ENCODE peak calls at places on chromosomes 6 and 20, in five cellular contexts. One of them, this sample, is unnamed. For H3K4me1, the result is how much of the 10 kb centered on the place peaks cover.

GRCh38 chr20:43957392-43957791 is 42.7 kb downstream of the TOX2 start:
- DNase-seq in upper lobe of right lung: no peak
- DNase-seq in GM23248: no peak
- DNase-seq in body of pancreas: no peak
- DNase-seq in A549: no peak
- DNase-seq in this sample: no peak

GRCh38 chr6:48036316-48036715 is 74.7 kb downstream of the PTCHD4 start:
- DNase-seq in GM23248: peak
- DNase-seq in A549: no peak
- DNase-seq in body of pancreas: no peak
- DNase-seq in upper lobe of right lung: no peak
- DNase-seq in this sample: no peak

GRCh38 chr6:113858605-113859348 is 1.6 kb downstream of the MARCKS start:
- DNase-seq in body of pancreas: peak
- DNase-seq in A549: peak
- DNase-seq in GM23248: peak
- DNase-seq in upper lobe of right lung: peak
- DNase-seq in this sample: peak

GRCh38 chr6:168709034-168709433 is 268.1 kb downstream of the SMOC2 start:
- DNase-seq in A549: no peak
- DNase-seq in upper lobe of right lung: no peak
- DNase-seq in GM23248: no peak
- DNase-seq in body of pancreas: no peak
- DNase-seq in this sample: no peak

GRCh38 chr20:63000036-63000435 is 6.7 kb downstream of the BHLHE23 start:
- DNase-seq in GM23248: no peak
- DNase-seq in A549: no peak
- DNase-seq in body of pancreas: no peak
- DNase-seq in upper lobe of right lung: no peak
- DNase-seq in this sample: peak

GRCh38 chr6:141326925-141327324 is 805.8 kb upstream of the GJE1 start:
- DNase-seq in A549: no peak
- DNase-seq in GM23248: no peak
- DNase-seq in body of pancreas: no peak
- DNase-seq in upper lobe of right lung: no peak
- DNase-seq in this sample: no peak

GRCh38 chr6:149648148-149649145 is at the start of gene KATNA1:
- DNase-seq in body of pancreas: peak
- DNase-seq in GM23248: peak
- DNase-seq in A549: peak
- DNase-seq in upper lobe of right lung: peak
- DNase-seq in this sample: peak

GRCh38 chr6:134739299-134740090 is 210.4 kb downstream of the ALDH8A1 start:
- DNase-seq in GM23248: no peak
- DNase-seq in body of pancreas: no peak
- DNase-seq in A549: no peak
- DNase-seq in upper lobe of right lung: no peak
- DNase-seq in this sample: no peak

GRCh38 chr6:113818528-113818927 is 38.6 kb upstream of the MARCKS start:
- DNase-seq in upper lobe of right lung: no peak
- DNase-seq in body of pancreas: no peak
- DNase-seq in GM23248: peak
- DNase-seq in A549: no peak
- DNase-seq in this sample: no peak

GRCh38 chr20:49578436-49578835 is 10.5 kb upstream of the PTGIS start:
- DNase-seq in GM23248: no peak
- DNase-seq in A549: no peak
- DNase-seq in upper lobe of right lung: peak
- DNase-seq in body of pancreas: no peak
- DNase-seq in this sample: peak

GRCh38 chr6:148818939-148819575 is 72.2 kb downstream of the UST start:
- DNase-seq in body of pancreas: no peak
- DNase-seq in upper lobe of right lung: no peak
- DNase-seq in GM23248: no peak
- DNase-seq in A549: no peak
- DNase-seq in this sample: no peak

GRCh38 chr20:38725959-38726848 is 1.9 kb downstream of the SLC32A1 start:
- DNase-seq in A549: peak
- DNase-seq in GM23248: no peak
- DNase-seq in upper lobe of right lung: no peak
- DNase-seq in body of pancreas: peak
- DNase-seq in this sample: peak

GRCh38 chr6:156061958-156062661 is 606.5 kb upstream of the NOX3 start:
- DNase-seq in body of pancreas: peak
- DNase-seq in upper lobe of right lung: no peak
- DNase-seq in GM23248: no peak
- DNase-seq in A549: no peak
- DNase-seq in this sample: no peak

GRCh38 chr6:120764312-120764711 is 570.0 kb downstream of the TBC1D32 start:
- DNase-seq in A549: no peak
- DNase-seq in upper lobe of right lung: no peak
- DNase-seq in body of pancreas: no peak
- DNase-seq in GM23248: no peak
- DNase-seq in this sample: no peak

GRCh38 chr6:168871535-168872106 is 382.0 kb downstream of the THBS2 start:
- DNase-seq in A549: no peak
- DNase-seq in GM23248: no peak
- DNase-seq in upper lobe of right lung: no peak
- DNase-seq in body of pancreas: peak
- DNase-seq in this sample: no peak

GRCh38 chr20:63695419-63696310 is 787 bp upstream of the TNFRSF6B start:
- DNase-seq in A549: no peak
- DNase-seq in GM23248: no peak
- DNase-seq in body of pancreas: no peak
- DNase-seq in upper lobe of right lung: peak
- DNase-seq in this sample: peak

GRCh38 chr6:156057869-156058268 is 602.2 kb upstream of the NOX3 start:
- DNase-seq in GM23248: no peak
- DNase-seq in body of pancreas: no peak
- DNase-seq in A549: no peak
- DNase-seq in upper lobe of right lung: no peak
- DNase-seq in this sample: no peak

GRCh38 chr20:63553933-63554290 is at the start of gene FNDC11:
- DNase-seq in body of pancreas: peak
- DNase-seq in A549: no peak
- DNase-seq in upper lobe of right lung: peak
- DNase-seq in GM23248: peak
- DNase-seq in this sample: peak

GRCh38 chr20:8183526-8183925 is 51.5 kb downstream of the PLCB1 start:
- DNase-seq in upper lobe of right lung: no peak
- DNase-seq in body of pancreas: no peak
- DNase-seq in GM23248: peak
- DNase-seq in A549: no peak
- DNase-seq in this sample: no peak

GRCh38 chr6:139713911-139714527 is 339.6 kb upstream of the CITED2 start:
- DNase-seq in GM23248: no peak
- DNase-seq in A549: no peak
- DNase-seq in upper lobe of right lung: no peak
- DNase-seq in body of pancreas: no peak
- DNase-seq in this sample: no peak

GRCh38 chr20:63941282-63942060 is 14.7 kb downstream of the UCKL1 start:
- DNase-seq in GM23248: peak
- DNase-seq in upper lobe of right lung: peak
- DNase-seq in body of pancreas: no peak
- DNase-seq in A549: no peak
- DNase-seq in this sample: peak

GRCh38 chr20:34402461-34402860 is 39.4 kb downstream of the ITCH start:
- DNase-seq in upper lobe of right lung: no peak
- DNase-seq in A549: no peak
- DNase-seq in body of pancreas: no peak
- DNase-seq in GM23248: no peak
- DNase-seq in this sample: no peak

GRCh38 chr6:136723780-136724179 is 68.5 kb downstream of the MAP3K5 start:
- DNase-seq in A549: no peak
- DNase-seq in body of pancreas: peak
- DNase-seq in GM23248: no peak
- DNase-seq in upper lobe of right lung: peak
- DNase-seq in this sample: no peak

GRCh38 chr20:14951707-14952106 is 614.3 kb upstream of the FLRT3 start:
- DNase-seq in body of pancreas: no peak
- DNase-seq in A549: no peak
- DNase-seq in GM23248: peak
- DNase-seq in upper lobe of right lung: no peak
- DNase-seq in this sample: no peak

GRCh38 chr20:40191573-40191972 is 497.5 kb downstream of the MAFB start:
- DNase-seq in A549: no peak
- DNase-seq in upper lobe of right lung: no peak
- DNase-seq in body of pancreas: no peak
- DNase-seq in GM23248: no peak
- DNase-seq in this sample: peak

GRCh38 chr6:33213166-33213988 is 5.1 kb downstream of the RING1 start:
- DNase-seq in body of pancreas: peak
- DNase-seq in upper lobe of right lung: no peak
- DNase-seq in A549: no peak
- DNase-seq in GM23248: peak
- DNase-seq in this sample: peak

GRCh38 chr20:45345104-45345936 is 2.9 kb downstream of the SDC4 start:
- DNase-seq in A549: no peak
- DNase-seq in upper lobe of right lung: peak
- DNase-seq in GM23248: no peak
- DNase-seq in body of pancreas: peak
- DNase-seq in this sample: no peak

GRCh38 chr6:136317023-136317649 is 27.5 kb upstream of the BCLAF1 start:
- DNase-seq in upper lobe of right lung: no peak
- DNase-seq in A549: peak
- DNase-seq in GM23248: peak
- DNase-seq in body of pancreas: peak
- DNase-seq in this sample: no peak

GRCh38 chr6:122491915-122492537 is 20.4 kb upstream of the SERINC1 start:
- DNase-seq in A549: peak
- DNase-seq in upper lobe of right lung: peak
- DNase-seq in GM23248: peak
- DNase-seq in body of pancreas: peak
- DNase-seq in this sample: peak

DNA sequence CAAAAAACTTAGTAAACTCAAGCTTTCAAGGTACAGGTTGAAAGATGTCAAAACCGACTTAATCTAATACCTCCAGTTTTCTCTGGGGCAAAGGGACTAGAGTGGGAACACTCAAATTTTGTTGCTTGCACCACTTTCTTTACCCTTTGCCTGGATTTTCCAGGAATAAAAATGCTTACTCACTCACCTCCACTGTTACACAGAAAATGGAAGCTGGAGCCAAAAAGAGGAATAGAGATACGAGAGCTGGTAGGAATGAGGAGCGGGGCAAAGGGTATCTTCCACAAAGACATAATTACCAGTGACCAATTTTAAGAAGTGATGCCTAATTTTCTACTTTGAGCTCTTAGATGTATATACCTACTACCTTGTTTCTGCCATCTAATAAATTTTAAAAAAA is 79.5 kb upstream of the TULP1 start:
- DNase-seq in upper lobe of right lung: no peak
- DNase-seq in body of pancreas: no peak
- DNase-seq in A549: no peak
- DNase-seq in GM23248: no peak
- DNase-seq in this sample: no peak
- H3K4me1 ChIP-seq in upper lobe of right lung: half or more
- H3K4me1 ChIP-seq in body of pancreas: half or more
- H3K4me1 ChIP-seq in A549: under half
- H3K4me1 ChIP-seq in GM23248: under half
- H3K4me1 ChIP-seq in this sample: under half

DNA sequence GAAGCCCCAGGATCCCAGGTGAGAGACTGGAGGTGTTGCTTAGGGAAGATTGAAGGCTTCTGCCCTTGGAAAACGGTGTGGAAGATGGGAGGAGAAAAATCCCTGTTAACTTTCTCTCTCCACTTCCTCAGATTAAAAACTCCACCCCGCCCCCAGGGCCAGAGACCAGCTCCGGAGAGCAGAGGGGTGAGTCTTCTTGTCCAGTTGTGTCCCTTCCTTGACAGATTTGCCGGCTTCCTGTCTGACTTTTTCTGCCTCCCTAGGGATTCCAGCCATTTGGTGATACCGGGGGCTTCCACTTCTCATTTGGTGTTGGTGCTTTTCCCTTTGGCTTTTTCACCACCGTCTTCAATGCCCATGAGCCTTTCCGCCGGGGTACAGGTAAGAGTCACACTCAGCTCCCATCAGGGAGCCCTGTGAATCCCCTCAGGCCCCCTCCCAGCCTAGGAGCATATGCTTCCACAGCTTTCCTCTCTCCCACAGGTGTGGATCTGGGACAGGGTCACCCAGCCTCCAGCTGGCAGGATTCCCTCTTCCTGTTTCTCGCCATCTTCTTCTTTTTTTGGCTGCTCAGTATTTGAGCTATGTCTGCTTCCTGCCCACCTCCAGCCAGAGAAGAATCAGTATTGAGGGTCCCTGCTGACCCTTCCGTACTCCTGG is 1.7 kb downstream of the RNF5 start:
- DNase-seq in upper lobe of right lung: no peak
- DNase-seq in GM23248: no peak
- DNase-seq in body of pancreas: no peak
- DNase-seq in A549: no peak
- DNase-seq in this sample: no peak
- H3K4me3 ChIP-seq in upper lobe of right lung: no peak
- H3K4me3 ChIP-seq in GM23248: no peak
- H3K4me3 ChIP-seq in body of pancreas: no peak
- H3K4me3 ChIP-seq in A549: no peak
- H3K4me3 ChIP-seq in this sample: no peak

GRCh38 chr6:71402101-71402500 is 113.5 kb downstream of the OGFRL1 start:
- DNase-seq in upper lobe of right lung: no peak
- DNase-seq in A549: no peak
- DNase-seq in GM23248: no peak
- DNase-seq in body of pancreas: no peak
- DNase-seq in this sample: no peak

GRCh38 chr6:71405416-71405815 is 116.8 kb downstream of the OGFRL1 start:
- DNase-seq in upper lobe of right lung: no peak
- DNase-seq in A549: no peak
- DNase-seq in GM23248: no peak
- DNase-seq in body of pancreas: no peak
- DNase-seq in this sample: no peak

GRCh38 chr6:71403422-71404134 is 115.0 kb downstream of the OGFRL1 start:
- DNase-seq in upper lobe of right lung: no peak
- DNase-seq in A549: no peak
- DNase-seq in GM23248: peak
- DNase-seq in body of pancreas: no peak
- DNase-seq in this sample: no peak

GRCh38 chr6:71404967-71405278 is 116.3 kb downstream of the OGFRL1 start:
- DNase-seq in GM23248: no peak
- DNase-seq in body of pancreas: no peak
- DNase-seq in A549: no peak
- DNase-seq in upper lobe of right lung: no peak
- DNase-seq in this sample: no peak

GRCh38 chr6:71404145-71404966 is 115.7 kb downstream of the OGFRL1 start:
- DNase-seq in A549: no peak
- DNase-seq in GM23248: peak
- DNase-seq in upper lobe of right lung: no peak
- DNase-seq in body of pancreas: no peak
- DNase-seq in this sample: no peak
- H3K4me1 ChIP-seq in A549: half or more
- H3K4me1 ChIP-seq in GM23248: half or more
- H3K4me1 ChIP-seq in upper lobe of right lung: under half
- H3K4me1 ChIP-seq in body of pancreas: under half
- H3K4me1 ChIP-seq in this sample: under half

DNA sequence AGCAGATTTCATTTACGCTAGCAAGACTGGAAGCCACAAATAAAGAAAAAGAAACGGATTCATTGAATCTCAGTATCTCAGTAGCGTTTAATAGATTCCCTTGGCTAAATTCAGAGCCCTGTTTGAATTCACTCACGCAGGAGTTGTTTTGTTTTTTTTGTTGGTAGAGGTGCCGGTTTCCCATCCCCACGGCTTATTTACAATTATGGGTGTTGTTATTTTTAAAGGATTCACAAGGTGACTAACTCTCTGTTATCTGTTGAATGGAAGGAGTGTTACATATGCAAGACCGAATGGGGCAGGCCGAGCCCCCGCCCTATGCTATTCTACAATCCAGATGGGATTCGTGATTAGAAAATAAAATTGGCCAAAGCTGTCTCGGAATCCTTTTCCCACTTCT is 2.3 kb upstream of the INSM1 start:
- DNase-seq in GM23248: no peak
- DNase-seq in body of pancreas: no peak
- DNase-seq in upper lobe of right lung: no peak
- DNase-seq in A549: no peak
- DNase-seq in this sample: no peak
- H3K4me3 ChIP-seq in GM23248: no peak
- H3K4me3 ChIP-seq in body of pancreas: no peak
- H3K4me3 ChIP-seq in upper lobe of right lung: no peak
- H3K4me3 ChIP-seq in A549: no peak
- H3K4me3 ChIP-seq in this sample: no peak

This sample was measured in right cardiac atrium.